ENCODE peak calls at places on chromosomes 12 and 14, in ten cellular contexts. R is CD4-positive, alpha-beta T cell; M is heart right ventricle; Y is brain microvascular endothelial cell; C is fibroblast of lung; H is colonic mucosa; U is GM23338; X is tibial artery; L is small intestine; W is ascending aorta. A is an unnamed sample.

GRCh38 chr12:26818636-26819035 is 14.4 kb downstream of the ITPR2 start:
- DNase-seq in R (no peak), M (no peak), Y (no peak), C (no peak), H (no peak), U (no peak), X (no peak), L (no peak), W (no peak), A (no peak)

GRCh38 chr12:66044731-66045130 is 85.8 kb downstream of the LLPH start:
- DNase-seq in R (no peak), M (no peak), Y (peak; percentile 73), C (peak; percentile 72), H (no peak), U (no peak), X (no peak), L (no peak), W (no peak), A (no peak)

GRCh38 chr12:104769207-104769606 is 188.9 kb downstream of the SLC41A2 start:
- DNase-seq in R (no peak), M (no peak), Y (no peak), C (no peak), H (no peak), U (peak; percentile 54), X (no peak), L (no peak), W (no peak), A (no peak)

GRCh38 chr14:105495990-105496830 is 5.2 kb downstream of the TEDC1 start:
- DNase-seq in R (no peak), M (peak; percentile 11), Y (no peak), C (no peak), H (no peak), U (no peak), X (no peak), L (no peak), W (no peak), A (no peak)

GRCh38 chr12:75305412-75306332 is 24.5 kb downstream of the CAPS2 start:
- DNase-seq in R (no peak), M (no peak), Y (no peak), C (no peak), H (no peak), U (no peak), X (no peak), L (no peak), W (no peak), A (no peak)

GRCh38 chr14:23131482-23131881 is 12.4 kb upstream of the CEBPE start:
- DNase-seq in R (no peak), M (no peak), Y (no peak), C (no peak), H (no peak), U (no peak), X (no peak), L (no peak), W (no peak), A (no peak)

GRCh38 chr14:35336171-35337073 is 44.2 kb downstream of the PSMA6 start:
- DNase-seq in R (no peak), M (peak; percentile 95), Y (peak; percentile 47), C (peak; percentile 47), H (peak; percentile 93), U (peak; percentile 63), X (peak; percentile 96), L (peak; percentile 93), W (peak; percentile 90), A (no peak)

GRCh38 chr12:47832263-47832933 is 12.7 kb upstream of the HDAC7 start:
- DNase-seq in R (no peak), M (no peak), Y (no peak), C (no peak), H (no peak), U (no peak), X (no peak), L (no peak), W (no peak), A (no peak)

DNA sequence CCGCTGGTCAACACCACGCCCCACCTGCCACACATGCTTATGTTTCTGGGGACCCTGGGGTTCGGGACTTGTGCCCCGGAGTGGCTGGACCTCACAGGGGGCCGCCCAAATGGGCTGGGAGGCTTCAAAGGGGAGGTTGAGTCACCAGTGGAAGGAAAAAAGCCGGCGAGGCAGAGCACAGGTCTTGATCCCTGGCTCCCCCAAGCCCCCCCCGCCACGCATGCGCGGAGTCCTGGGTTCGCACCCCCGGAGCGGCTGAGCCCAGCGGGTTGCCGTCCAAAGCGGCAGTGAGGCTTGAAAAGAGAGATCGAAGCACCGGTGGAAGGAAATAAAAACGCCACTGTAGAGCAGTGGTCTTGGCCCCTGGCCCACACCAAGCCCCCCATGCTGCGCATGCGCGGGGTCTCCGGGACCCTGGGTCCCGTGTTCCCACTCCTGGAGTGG is 313.5 kb downstream of the ALG10 start:
- DNase-seq in R (no peak), M (no peak), Y (no peak), C (no peak), H (no peak), U (no peak), X (no peak), L (no peak), W (no peak), A (no peak)
- H3K27me3 ChIP-seq in R (no peaks in the 10 kb centered on the region), M (peaks cover 78% of the 10 kb centered on the region), Y (no peaks in the 10 kb centered on the region), C (no peaks in the 10 kb centered on the region), H (no peaks in the 10 kb centered on the region), U (no peaks in the 10 kb centered on the region), X (peaks cover 65% of the 10 kb centered on the region), L (no peaks in the 10 kb centered on the region), W (no peaks in the 10 kb centered on the region), A (no peaks in the 10 kb centered on the region)

GRCh38 chr12:98754095-98754494 is 109.0 kb downstream of the APAF1 start:
- DNase-seq in R (no peak), M (no peak), Y (peak; percentile 83), C (peak; percentile 90), H (no peak), U (no peak), X (no peak), L (peak; percentile 7), W (no peak), A (peak; percentile 64)
- H3K27ac ChIP-seq in R (no peak overlapping the region), M (no peak overlapping the region), Y (peak overlapping the region; percentile 34), C (no peak overlapping the region), H (no peak overlapping the region), U (no peak overlapping the region), X (no peak overlapping the region), L (no peak overlapping the region), W (no peak overlapping the region), A (peak overlapping the region; percentile 74)

GRCh38 chr12:53698948-53699672 is 23.2 kb upstream of the ATP5MC2 start:
- DNase-seq in R (no peak), M (no peak), Y (no peak), C (no peak), H (no peak), U (no peak), X (no peak), L (no peak), W (no peak), A (no peak)

GRCh38 chr12:53696285-53696654 is 20.4 kb upstream of the ATP5MC2 start:
- DNase-seq in R (no peak), M (no peak), Y (peak; percentile 90), C (peak; percentile 83), H (peak; percentile 88), U (peak; percentile 98), X (peak; percentile 37), L (peak; percentile 97), W (no peak), A (peak; percentile 63)

GRCh38 chr12:53694746-53695145 is 18.9 kb upstream of the ATP5MC2 start:
- DNase-seq in R (no peak), M (no peak), Y (no peak), C (no peak), H (no peak), U (peak; percentile 51), X (no peak), L (no peak), W (no peak), A (no peak)

GRCh38 chr12:53695148-53696138 is 19.6 kb upstream of the ATP5MC2 start:
- DNase-seq in R (no peak), M (peak; percentile 37), Y (peak; percentile 39), C (peak; percentile 69), H (peak; percentile 25), U (peak; percentile 70), X (no peak), L (peak; percentile 40), W (no peak), A (no peak)

DNA sequence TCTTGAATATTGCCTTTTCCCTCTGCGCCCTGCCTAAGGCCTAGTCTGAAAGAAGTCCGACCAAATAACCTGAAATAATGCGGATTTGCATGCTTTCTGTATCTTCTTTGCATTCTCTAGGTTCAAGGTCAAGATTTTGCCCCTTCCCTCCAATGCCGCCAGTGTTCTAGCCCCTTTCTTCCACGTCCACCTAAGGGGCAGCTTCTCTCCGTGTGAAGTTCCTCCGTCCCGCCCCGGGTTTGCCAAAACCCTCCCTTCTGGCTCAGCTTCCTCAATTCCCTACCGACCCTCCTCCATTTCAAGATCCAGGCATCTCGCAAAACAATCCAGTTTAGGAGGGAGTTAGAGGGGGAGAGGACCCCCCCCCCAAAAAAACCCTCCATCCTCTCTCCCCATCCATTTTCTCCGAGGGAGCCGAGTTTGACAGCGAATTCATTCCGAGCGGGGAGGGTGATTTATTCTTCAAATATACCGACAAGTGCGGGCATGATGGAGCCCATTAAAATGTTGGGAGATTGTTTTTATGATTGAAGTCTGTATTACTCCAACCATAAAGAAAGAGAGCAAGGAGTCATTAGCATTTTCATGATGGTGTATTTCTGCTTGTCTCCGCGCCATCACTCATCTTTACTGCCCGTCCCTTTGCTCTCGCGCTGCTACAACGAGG is 20.9 kb upstream of the ATP5MC2 start:
- DNase-seq in R (no peak), M (no peak), Y (no peak), C (no peak), H (no peak), U (peak; percentile 25), X (no peak), L (no peak), W (no peak), A (no peak)
- H3K27me3 ChIP-seq in R (peaks cover 89% of the 10 kb centered on the region), M (peaks cover 78% of the 10 kb centered on the region), Y (peaks cover 32% of the 10 kb centered on the region), C (peaks cover 19% of the 10 kb centered on the region), H (peaks cover 54% of the 10 kb centered on the region), U (peaks cover 85% of the 10 kb centered on the region), X (peaks cover 75% of the 10 kb centered on the region), L (peaks cover 38% of the 10 kb centered on the region), W (peaks cover 8% of the 10 kb centered on the region), A (peaks cover 52% of the 10 kb centered on the region)

GRCh38 chr12:124906606-124907261 is 7.7 kb downstream of the UBC start:
- DNase-seq in R (peak; percentile 76), M (peak; percentile 58), Y (peak; percentile 95), C (peak; percentile 85), H (peak; percentile 99), U (peak; percentile 97), X (peak; percentile 95), L (peak; percentile 97), W (peak; percentile 95), A (peak; percentile 70)

GRCh38 chr12:124909831-124910560 is 4.5 kb downstream of the UBC start:
- DNase-seq in R (no peak), M (no peak), Y (no peak), C (peak; percentile 50), H (peak; percentile 22), U (no peak), X (no peak), L (no peak), W (no peak), A (no peak)

GRCh38 chr12:124901003-124901402 is 13.4 kb downstream of the UBC start:
- DNase-seq in R (no peak), M (no peak), Y (no peak), C (no peak), H (no peak), U (no peak), X (no peak), L (peak; percentile 44), W (no peak), A (no peak)

GRCh38 chr12:124902916-124903315 is 11.5 kb downstream of the UBC start:
- DNase-seq in R (no peak), M (no peak), Y (no peak), C (no peak), H (no peak), U (no peak), X (no peak), L (no peak), W (no peak), A (no peak)

DNA sequence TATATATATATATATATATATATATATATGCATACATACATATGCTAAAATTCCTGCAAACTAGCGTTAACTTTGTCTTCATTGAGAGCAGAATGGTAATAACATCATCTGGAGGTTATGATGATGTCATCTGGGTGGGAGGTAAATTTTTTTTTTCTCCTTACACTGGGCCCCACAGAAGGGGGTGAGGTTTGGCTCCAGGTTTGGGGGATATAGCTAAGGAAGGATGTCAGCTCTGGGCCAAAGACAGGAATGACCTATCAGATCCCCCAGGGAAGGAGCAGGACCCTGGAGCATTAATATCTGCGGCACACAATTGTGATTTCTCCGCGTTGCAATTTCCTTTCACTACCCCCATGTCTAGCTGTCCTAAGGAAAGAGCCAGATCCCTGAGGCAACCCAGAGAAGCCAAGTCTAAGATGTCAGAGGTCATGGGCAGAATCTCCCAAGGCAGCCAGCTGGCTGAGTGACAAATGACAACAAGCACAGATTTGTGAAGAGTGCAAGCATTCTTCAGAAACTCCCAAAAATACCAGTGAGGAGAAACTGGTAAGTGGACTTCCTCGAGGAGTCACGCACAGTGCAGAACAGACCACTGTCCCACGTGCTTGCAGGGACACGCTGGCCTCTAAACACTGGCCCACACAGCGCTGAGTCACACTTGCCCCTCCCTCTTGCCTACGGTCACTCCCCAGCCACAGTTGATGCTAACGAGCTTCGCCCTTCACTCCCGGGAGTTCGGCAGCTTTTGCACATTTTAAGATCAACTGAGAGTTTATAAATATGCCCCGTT is 9.9 kb downstream of the UBC start:
- DNase-seq in R (no peak), M (peak; percentile 79), Y (peak; percentile 94), C (peak; percentile 92), H (peak; percentile 86), U (no peak), X (peak; percentile 95), L (peak; percentile 89), W (peak; percentile 93), A (peak; percentile 89)
- H3K27ac ChIP-seq in R (no peak overlapping the region), M (no peak overlapping the region), Y (peak overlapping the region; percentile 68), C (peak overlapping the region; percentile 78), H (peak overlapping the region; percentile 28), U (no peak overlapping the region), X (peak overlapping the region; percentile 79), L (peak overlapping the region; percentile 54), W (peak overlapping the region; percentile 53), A (peak overlapping the region; percentile 33)